ENCODE peak calls at places on chromosomes 4 and X, in seven cellular contexts. M is thyroid gland, G is upper lobe of left lung, Y is ovary, S is uterus, X is transverse colon, C is HepG2. N is an unnamed sample.
A peak's percentile ranks its signal among the peaks of the same experiment; 100 is the strongest.

GRCh38 chr4:110622841-110623709 is at the start of gene PITX2:
- DNase-seq in Y (peak; percentile 66), X (peak; percentile 95), M (peak; percentile 40), C (no peak), S (peak; percentile 37), G (peak; percentile 33), N (peak; percentile 88)

GRCh38 chr4:40923326-40924095 is 173.8 kb downstream of the NSUN7 start:
- DNase-seq in Y (no peak), C (no peak), X (no peak), M (peak; percentile 88), S (no peak), G (no peak), N (no peak)

GRCh38 chr4:109434007-109434792 is 585 bp downstream of the SEC24B start:
- DNase-seq in M (peak; percentile 49), Y (peak; percentile 40), G (peak; percentile 36), X (peak; percentile 35), S (peak; percentile 29), C (peak; percentile 18), N (peak; percentile 74)

GRCh38 chr4:74055096-74055495 is 16.6 kb upstream of the CXCL3 start:
- DNase-seq in S (no peak), M (no peak), X (no peak), Y (no peak), C (no peak), G (no peak), N (no peak)

GRCh38 chr4:18698119-18698883 is 676.7 kb upstream of the LCORL start:
- DNase-seq in M (no peak), S (no peak), X (no peak), G (no peak), Y (no peak), C (no peak), N (no peak)

GRCh38 chrX:84186603-84187358 is 1.2 kb downstream of the RPS6KA6 start:
- DNase-seq in G (no peak), Y (no peak), M (peak; percentile 21), S (no peak), C (no peak), X (peak; percentile 14), N (no peak)

GRCh38 chrX:48648299-48648698 is 35.3 kb upstream of the WAS start:
- DNase-seq in Y (peak; percentile 48), M (peak; percentile 24), C (peak; percentile 28), G (peak; percentile 31), S (peak; percentile 59), X (peak; percentile 21), N (no peak)

GRCh38 chrX:100829730-100830129 is 9.5 kb downstream of the CSTF2 start:
- DNase-seq in Y (no peak), S (no peak), C (no peak), X (no peak), G (no peak), M (no peak), N (no peak)

GRCh38 chr4:80610845-80611244 is 275.3 kb downstream of the CFAP299 start:
- DNase-seq in C (no peak), M (no peak), G (no peak), Y (no peak), S (no peak), X (no peak), N (no peak)

GRCh38 chr4:139857021-139857420 is 191.4 kb downstream of the MGST2 start:
- DNase-seq in S (no peak), G (no peak), M (no peak), Y (no peak), X (no peak), C (peak; percentile 77), N (no peak)

GRCh38 chr4:6640292-6641163 is at the start of gene MRFAP1:
- DNase-seq in M (peak; percentile 96), G (peak; percentile 95), X (peak; percentile 95), Y (peak; percentile 94), S (peak; percentile 93), C (peak; percentile 86), N (peak; percentile 96)
- TF ChIP-seq POLR2A in M (no peak), G (peak; percentile 84), X (peak; percentile 81), Y (peak; percentile 93), S (peak; percentile 87), C (peak; percentile 94), N (no peak)

DNA sequence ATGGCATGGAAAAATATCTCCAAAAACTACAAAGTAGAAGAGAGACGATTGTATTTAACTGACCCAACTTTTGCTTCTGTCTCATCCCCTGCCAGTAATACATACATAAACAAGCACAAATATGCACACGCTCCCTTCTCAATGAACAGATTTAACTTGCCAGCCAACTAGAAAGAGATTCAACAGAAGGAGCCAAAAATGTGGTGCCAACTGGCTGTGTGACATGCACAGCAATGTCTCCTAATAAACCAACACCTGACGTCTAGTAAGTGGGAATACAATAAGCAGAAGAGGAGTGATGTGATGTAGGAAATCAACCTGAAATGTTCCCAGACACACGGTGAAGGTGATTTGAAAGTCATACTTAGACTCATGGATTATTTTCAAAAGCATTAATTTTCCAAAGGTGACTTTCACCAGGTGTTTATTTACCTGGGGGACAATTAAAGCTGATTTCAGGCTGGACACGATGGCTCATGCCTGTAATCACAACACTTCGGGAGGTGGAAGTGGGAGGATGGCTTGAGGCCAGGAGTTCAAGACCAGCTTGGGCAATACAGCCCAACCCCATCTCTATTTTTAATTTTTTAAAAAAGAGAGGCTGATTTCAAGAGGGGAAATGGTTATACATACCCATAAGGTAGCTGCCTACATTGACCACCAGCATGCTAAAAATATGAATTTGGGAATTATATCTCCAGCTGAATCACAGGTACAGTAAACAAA is 33.7 kb downstream of the SH3RF1 start:
- DNase-seq in Y (peak; percentile 23), C (no peak), G (no peak), X (no peak), S (no peak), M (peak; percentile 90), N (no peak)
- H3K4me1 ChIP-seq in Y (peaks cover 24% of the 10 kb centered on the region), C (no peaks in the 10 kb centered on the region), G (peaks cover 36% of the 10 kb centered on the region), X (peaks cover 9% of the 10 kb centered on the region), S (no peaks in the 10 kb centered on the region), M (peaks cover 72% of the 10 kb centered on the region), N (no peaks in the 10 kb centered on the region)

DNA sequence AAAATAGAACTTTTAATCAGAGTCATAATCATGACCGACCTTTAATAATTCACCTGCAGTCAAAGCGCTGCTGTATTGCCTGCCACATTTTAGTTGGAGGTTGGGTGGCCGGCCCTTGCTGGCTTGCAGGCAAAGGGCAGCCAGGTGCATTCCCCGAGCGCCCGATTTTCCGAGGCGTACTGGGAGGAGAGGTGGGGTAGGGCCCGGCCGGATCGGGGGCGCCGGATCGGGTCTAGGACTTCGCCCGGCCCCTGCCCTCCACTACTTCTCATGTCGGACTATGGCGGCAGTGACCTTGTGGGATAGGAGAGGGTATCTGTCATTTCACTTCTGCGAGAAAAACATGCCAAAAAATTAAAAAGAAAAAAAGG is 2.5 kb upstream of the RS1 start:
- DNase-seq in S (no peak), X (peak; percentile 25), G (no peak), M (peak; percentile 38), Y (peak; percentile 20), C (no peak), N (peak; percentile 11)
- H3K27ac ChIP-seq in S (peak overlapping the region; percentile 90), X (peak overlapping the region; percentile 85), G (peak overlapping the region; percentile 94), M (peak overlapping the region; percentile 79), Y (peak overlapping the region; percentile 5), C (peak overlapping the region; percentile 44), N (peak overlapping the region; percentile 82)

GRCh38 chrX:685120-686032 is 54.8 kb downstream of the SHOX start:
- DNase-seq in C (no peak), X (no peak), G (no peak), M (no peak), Y (no peak), S (no peak), N (no peak)
- TF ChIP-seq POLR2A in C (no peak), X (no peak), G (no peak), M (no peak), Y (no peak), S (no peak), N (no peak)

GRCh38 chr4:108370291-108370690 is 201.6 kb upstream of the LEF1 start:
- DNase-seq in C (no peak), M (no peak), X (no peak), Y (no peak), G (no peak), S (no peak), N (no peak)

GRCh38 chr4:108367751-108368150 is 199.0 kb upstream of the LEF1 start:
- DNase-seq in M (no peak), G (no peak), Y (no peak), X (no peak), S (no peak), C (no peak), N (no peak)

GRCh38 chr4:108369035-108369655 is 200.4 kb upstream of the LEF1 start:
- DNase-seq in X (no peak), M (no peak), G (no peak), S (no peak), C (no peak), Y (no peak), N (no peak)

GRCh38 chr4:108365551-108365950 is 196.8 kb upstream of the LEF1 start:
- DNase-seq in S (no peak), G (no peak), X (no peak), C (no peak), Y (no peak), M (no peak), N (no peak)

GRCh38 chr4:108366716-108367115 is 198.0 kb upstream of the LEF1 start:
- DNase-seq in Y (no peak), G (no peak), M (no peak), X (no peak), C (no peak), S (no peak), N (no peak)
- H3K4me1 ChIP-seq in Y (no peaks in the 10 kb centered on the region), G (no peaks in the 10 kb centered on the region), M (no peaks in the 10 kb centered on the region), X (no peaks in the 10 kb centered on the region), C (no peaks in the 10 kb centered on the region), S (no peaks in the 10 kb centered on the region), N (no peaks in the 10 kb centered on the region)

DNA sequence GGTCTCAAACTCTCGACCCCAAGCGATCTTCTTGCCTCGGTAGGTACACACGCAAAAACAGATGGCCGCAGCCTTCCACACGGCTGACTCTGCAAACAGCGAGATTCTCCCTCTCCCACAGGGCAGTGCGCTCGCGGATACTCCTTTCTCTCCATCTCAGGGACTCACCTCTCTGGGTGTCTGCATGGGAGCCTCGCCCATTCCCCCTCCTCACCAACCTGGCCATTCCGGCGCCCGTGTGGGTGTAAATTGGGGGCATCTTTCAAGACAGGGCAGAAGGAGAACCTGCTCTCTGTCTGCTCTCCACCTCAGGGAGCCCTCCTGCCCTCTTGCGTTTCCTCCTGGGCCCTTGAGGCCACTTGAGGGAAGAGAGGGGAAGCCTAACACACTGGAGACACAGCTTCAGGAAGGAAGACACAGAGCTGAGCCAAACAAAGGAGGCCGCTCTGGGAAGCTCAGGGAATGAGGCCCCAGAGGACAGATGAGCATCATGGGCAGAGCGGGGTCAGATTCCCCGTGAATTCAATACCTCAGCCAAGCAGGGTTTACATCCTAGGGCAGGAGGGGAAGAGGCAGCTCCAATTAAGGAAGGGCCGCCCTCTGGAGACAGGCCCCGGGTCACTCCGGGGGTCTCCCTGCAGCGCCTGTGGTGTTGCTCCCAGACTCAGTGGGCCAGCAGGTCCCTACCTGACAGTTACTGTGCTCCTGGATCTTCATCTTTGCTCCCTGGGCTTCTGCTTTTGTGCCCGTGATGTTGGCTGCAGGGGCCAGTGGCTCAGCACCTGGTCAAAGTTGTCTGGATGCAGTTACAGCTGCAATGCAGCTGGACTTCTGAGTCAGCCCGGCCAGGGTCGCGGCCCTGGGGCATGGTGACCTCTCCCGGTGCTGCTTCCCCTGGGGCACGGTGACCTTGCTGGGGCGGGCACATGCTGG is 4.2 kb downstream of the CTAG2 start:
- DNase-seq in M (no peak), C (no peak), X (no peak), S (no peak), Y (no peak), G (no peak), N (no peak)
- H3K27ac ChIP-seq in M (no peak overlapping the region), C (no peak overlapping the region), X (no peak overlapping the region), S (no peak overlapping the region), Y (no peak overlapping the region), G (no peak overlapping the region), N (no peak overlapping the region)